ENCODE peak calls at places on chromosomes 4 and X, in four cellular contexts. T is stimulated activated CD4-positive, alpha-beta T cell treated with anti-CD3 and anti-CD28 coated beads, Interleukin-15, amount 100 ng/mL, for 1 hour; W is H1; N is GM04504. Q is an unnamed sample.

GRCh38 chr4:81648576-81649272 is 177.0 kb upstream of the RASGEF1B start:
- DNase-seq in T (no peak), N (no peak), W (no peak), Q (no peak)

GRCh38 chrX:69107231-69107739 is 58.0 kb downstream of the PJA1 start:
- DNase-seq in N (no peak), T (no peak), W (no peak), Q (peak; percentile 61)

GRCh38 chr4:112312610-112313239 is 15.6 kb downstream of the ALPK1 start:
- DNase-seq in W (no peak), T (no peak), N (no peak), Q (no peak)

GRCh38 chr4:141580523-141580922 is 55.9 kb upstream of the IL15 start:
- DNase-seq in W (no peak), N (no peak), T (no peak), Q (no peak)

GRCh38 chrX:111040377-111041017 is 55.5 kb upstream of the PAK3 start:
- DNase-seq in N (no peak), T (no peak), W (no peak), Q (no peak)

GRCh38 chrX:1450381-1451161 is 2.1 kb downstream of the ASMTL start:
- DNase-seq in T (no peak), W (no peak), N (no peak), Q (no peak)

GRCh38 chr4:1992468-1993168 is 16.2 kb downstream of the NELFA start:
- DNase-seq in W (peak; percentile 91), T (no peak), N (no peak), Q (no peak)

GRCh38 chr4:27198246-27198645 is 337.6 kb downstream of the STIM2 start:
- DNase-seq in W (no peak), N (no peak), T (no peak), Q (no peak)

GRCh38 chr4:77636902-77637301 is 31.3 kb downstream of the CXCL13 start:
- DNase-seq in N (peak; percentile 21), W (no peak), T (no peak), Q (no peak)

GRCh38 chr4:20474119-20474518 is 222.4 kb downstream of the SLIT2 start:
- DNase-seq in N (no peak), W (no peak), T (no peak), Q (no peak)

GRCh38 chr4:113468165-113469022 is 293.1 kb downstream of the CAMK2D start:
- DNase-seq in T (no peak), W (no peak), N (peak; percentile 99), Q (peak; percentile 63)

GRCh38 chrX:53000447-53001208 is 42.3 kb upstream of the FAM156A start:
- DNase-seq in W (no peak), N (no peak), T (no peak), Q (no peak)

GRCh38 chr4:8439914-8440490 is 521 bp downstream of the ACOX3 start:
- DNase-seq in W (no peak), N (peak; percentile 33), T (no peak), Q (no peak)

GRCh38 chrX:18098704-18099103 is 122.0 kb downstream of the BEND2 start:
- DNase-seq in T (no peak), N (no peak), W (no peak), Q (no peak)

GRCh38 chr4:41232406-41232805 is 18.1 kb upstream of the APBB2 start:
- DNase-seq in N (no peak), W (peak; percentile 40), T (no peak), Q (no peak)

GRCh38 chrX:31600823-31601222 is 529.0 kb upstream of the FTHL17 start:
- DNase-seq in T (no peak), W (no peak), N (no peak), Q (no peak)

GRCh38 chrX:22060451-22060940 is 28.4 kb downstream of the PHEX start:
- DNase-seq in T (no peak), W (no peak), N (no peak), Q (no peak)

GRCh38 chrX:119236599-119237525 is 777 bp downstream of the PGRMC1 start:
- DNase-seq in W (peak; percentile 45), T (peak; percentile 16), N (no peak), Q (no peak)

GRCh38 chr4:108170729-108171540 is 2.2 kb upstream of the LEF1 start:
- DNase-seq in T (no peak), W (no peak), N (no peak), Q (no peak)

GRCh38 chrX:134622056-134622812 is 36.0 kb downstream of the PLAC1 start:
- DNase-seq in N (no peak), W (no peak), T (no peak), Q (peak; percentile 54)

GRCh38 chrX:65528705-65529340 is 5.8 kb downstream of the LAS1L start:
- DNase-seq in T (peak; percentile 25), N (no peak), W (peak; percentile 84), Q (peak; percentile 1)

GRCh38 chrX:13473666-13474516 is 95.5 kb upstream of the EGFL6 start:
- DNase-seq in N (no peak), T (no peak), W (no peak), Q (no peak)

GRCh38 chr4:8726344-8726851 is 133.8 kb downstream of the CPZ start:
- DNase-seq in T (no peak), N (no peak), W (no peak), Q (no peak)

GRCh38 chr4:8697826-8698225 is 105.3 kb downstream of the CPZ start:
- DNase-seq in N (no peak), W (no peak), T (no peak), Q (no peak)

GRCh38 chr4:147754037-147754445 is 22.2 kb downstream of the ARHGAP10 start:
- DNase-seq in T (no peak), N (no peak), W (no peak), Q (no peak)

GRCh38 chrX:17860811-17861495 is at the start of gene RAI2:
- DNase-seq in W (peak; percentile 51), T (no peak), N (no peak), Q (no peak)

GRCh38 chr4:23945521-23946017 is 55.7 kb upstream of the PPARGC1A start:
- DNase-seq in W (no peak), N (peak; percentile 59), T (no peak), Q (no peak)

GRCh38 chr4:8261851-8262535 is 7.6 kb upstream of the HTRA3 start:
- DNase-seq in T (no peak), W (no peak), N (no peak), Q (no peak)

GRCh38 chr4:85866508-85866907 is 391.6 kb downstream of the ARHGAP24 start:
- DNase-seq in W (no peak), N (no peak), T (no peak), Q (no peak)

GRCh38 chrX:43882294-43882681 is at the start of gene MAOB:
- DNase-seq in W (peak; percentile 55), T (peak; percentile 6), N (no peak), Q (no peak)

GRCh38 chrX:93985621-93986020 is 311.6 kb downstream of the FAM133A start:
- DNase-seq in T (no peak), N (no peak), W (no peak), Q (no peak)

GRCh38 chrX:27597506-27597905 is 7.4 kb downstream of the DCAF8L2 start:
- DNase-seq in T (no peak), N (no peak), W (no peak), Q (no peak)

GRCh38 chr4:160352637-160353036 is 1249.8 kb downstream of the RAPGEF2 start:
- DNase-seq in W (no peak), T (no peak), N (no peak), Q (no peak)

GRCh38 chr4:139858436-139859225 is 193.0 kb downstream of the MGST2 start:
- DNase-seq in W (no peak), T (no peak), N (no peak), Q (no peak)

GRCh38 chrX:151973851-151974335 is 583 bp downstream of the GABRE start:
- DNase-seq in T (no peak), N (no peak), W (no peak), Q (no peak)